ENCODE peak calls at places on chromosome 13, in six cellular contexts. One of them, this sample, is unnamed.

GRCh38 chr13:113029487-113030258 is 60.7 kb downstream of the MCF2L start:
- DNase-seq in H9: peak; percentile 77
- DNase-seq in IMR-90: no peak
- DNase-seq in mesenchymal stem cell: peak; percentile 8
- DNase-seq in mesendoderm: peak; percentile 61
- DNase-seq in H1: no peak
- DNase-seq in this sample: peak; percentile 59

GRCh38 chr13:44819762-44820161 is 169.5 kb downstream of the NUFIP1 start:
- DNase-seq in IMR-90: peak; percentile 88
- DNase-seq in H1: no peak
- DNase-seq in H9: no peak
- DNase-seq in mesenchymal stem cell: peak; percentile 66
- DNase-seq in mesendoderm: no peak
- DNase-seq in this sample: no peak

GRCh38 chr13:101838305-101838835 is 385.9 kb downstream of the ITGBL1 start:
- DNase-seq in H1: no peak
- DNase-seq in mesenchymal stem cell: peak; percentile 22
- DNase-seq in H9: no peak
- DNase-seq in IMR-90: peak; percentile 1
- DNase-seq in mesendoderm: no peak
- DNase-seq in this sample: no peak

GRCh38 chr13:93226065-93226622 is 463 bp upstream of the GPC6 start:
- DNase-seq in H1: no peak
- DNase-seq in IMR-90: no peak
- DNase-seq in H9: no peak
- DNase-seq in mesenchymal stem cell: no peak
- DNase-seq in mesendoderm: peak; percentile 67
- DNase-seq in this sample: peak; percentile 47

GRCh38 chr13:109154546-109154945 is 525.1 kb downstream of the MYO16 start:
- DNase-seq in H9: no peak
- DNase-seq in mesenchymal stem cell: peak; percentile 45
- DNase-seq in IMR-90: no peak
- DNase-seq in H1: no peak
- DNase-seq in mesendoderm: peak; percentile 39
- DNase-seq in this sample: no peak

GRCh38 chr13:38166121-38166520 is 183.5 kb upstream of the UFM1 start:
- DNase-seq in mesenchymal stem cell: peak; percentile 50
- DNase-seq in mesendoderm: no peak
- DNase-seq in IMR-90: no peak
- DNase-seq in H9: no peak
- DNase-seq in H1: no peak
- DNase-seq in this sample: no peak

GRCh38 chr13:25447396-25447795 is 75.6 kb downstream of the ATP8A2 start:
- DNase-seq in IMR-90: no peak
- DNase-seq in mesendoderm: no peak
- DNase-seq in mesenchymal stem cell: no peak
- DNase-seq in H1: no peak
- DNase-seq in H9: no peak
- DNase-seq in this sample: no peak

GRCh38 chr13:19685445-19685844 is 52.0 kb downstream of the MPHOSPH8 start:
- DNase-seq in IMR-90: no peak
- DNase-seq in mesenchymal stem cell: no peak
- DNase-seq in H9: no peak
- DNase-seq in mesendoderm: no peak
- DNase-seq in H1: no peak
- DNase-seq in this sample: no peak

GRCh38 chr13:74206061-74206561 is 71.9 kb upstream of the KLF12 start:
- DNase-seq in mesendoderm: peak; percentile 40
- DNase-seq in IMR-90: peak; percentile 92
- DNase-seq in H9: no peak
- DNase-seq in H1: no peak
- DNase-seq in mesenchymal stem cell: peak; percentile 64
- DNase-seq in this sample: no peak

GRCh38 chr13:44198826-44199225 is 174.8 kb upstream of the SERP2 start:
- DNase-seq in H1: no peak
- DNase-seq in mesendoderm: peak; percentile 14
- DNase-seq in H9: no peak
- DNase-seq in IMR-90: no peak
- DNase-seq in mesenchymal stem cell: no peak
- DNase-seq in this sample: no peak

GRCh38 chr13:77409412-77409811 is 82.5 kb upstream of the MYCBP2 start:
- DNase-seq in H9: no peak
- DNase-seq in H1: peak; percentile 21
- DNase-seq in IMR-90: no peak
- DNase-seq in mesenchymal stem cell: peak; percentile 1
- DNase-seq in mesendoderm: peak; percentile 92
- DNase-seq in this sample: no peak

GRCh38 chr13:29771247-29771646 is 79.2 kb downstream of the UBL3 start:
- DNase-seq in mesendoderm: peak; percentile 35
- DNase-seq in mesenchymal stem cell: peak; percentile 52
- DNase-seq in IMR-90: peak; percentile 49
- DNase-seq in H1: no peak
- DNase-seq in H9: no peak
- DNase-seq in this sample: peak; percentile 21

GRCh38 chr13:101773062-101773461 is 320.6 kb downstream of the ITGBL1 start:
- DNase-seq in H9: no peak
- DNase-seq in H1: no peak
- DNase-seq in IMR-90: no peak
- DNase-seq in mesendoderm: peak; percentile 8
- DNase-seq in mesenchymal stem cell: peak; percentile 4
- DNase-seq in this sample: no peak

GRCh38 chr13:111469916-111470506 is 149.6 kb downstream of the TEX29 start:
- DNase-seq in H1: no peak
- DNase-seq in mesenchymal stem cell: no peak
- DNase-seq in IMR-90: no peak
- DNase-seq in mesendoderm: no peak
- DNase-seq in H9: no peak
- DNase-seq in this sample: no peak

GRCh38 chr13:24648271-24648670 is 31.9 kb upstream of the ATP12A start:
- DNase-seq in mesendoderm: no peak
- DNase-seq in H1: no peak
- DNase-seq in IMR-90: no peak
- DNase-seq in H9: no peak
- DNase-seq in mesenchymal stem cell: no peak
- DNase-seq in this sample: no peak

GRCh38 chr13:41499452-41499851 is 42.1 kb downstream of the RGCC start:
- DNase-seq in IMR-90: no peak
- DNase-seq in H1: no peak
- DNase-seq in mesenchymal stem cell: no peak
- DNase-seq in mesendoderm: no peak
- DNase-seq in H9: no peak
- DNase-seq in this sample: no peak

GRCh38 chr13:41326661-41327060 is 15.6 kb downstream of the NAA16 start:
- DNase-seq in H9: no peak
- DNase-seq in IMR-90: no peak
- DNase-seq in H1: no peak
- DNase-seq in mesenchymal stem cell: no peak
- DNase-seq in mesendoderm: no peak
- DNase-seq in this sample: no peak

GRCh38 chr13:69856331-69856730 is 251.3 kb upstream of the ATXN8OS start:
- DNase-seq in mesendoderm: peak; percentile 86
- DNase-seq in IMR-90: no peak
- DNase-seq in H1: peak; percentile 9
- DNase-seq in H9: no peak
- DNase-seq in mesenchymal stem cell: no peak
- DNase-seq in this sample: peak; percentile 12

GRCh38 chr13:57877596-57877995 is 246.1 kb downstream of the PCDH17 start:
- DNase-seq in IMR-90: no peak
- DNase-seq in H1: no peak
- DNase-seq in mesenchymal stem cell: peak; percentile 24
- DNase-seq in H9: no peak
- DNase-seq in mesendoderm: no peak
- DNase-seq in this sample: no peak

GRCh38 chr13:43815204-43815603 is 28.4 kb upstream of the ENOX1 start:
- DNase-seq in H9: no peak
- DNase-seq in mesendoderm: peak; percentile 64
- DNase-seq in H1: no peak
- DNase-seq in IMR-90: peak; percentile 88
- DNase-seq in mesenchymal stem cell: peak; percentile 95
- DNase-seq in this sample: no peak

GRCh38 chr13:67228909-67229308 is 1.2 kb downstream of the PCDH9 start:
- DNase-seq in mesenchymal stem cell: peak; percentile 33
- DNase-seq in IMR-90: peak; percentile 32
- DNase-seq in mesendoderm: no peak
- DNase-seq in H1: no peak
- DNase-seq in H9: no peak
- DNase-seq in this sample: no peak

GRCh38 chr13:101628900-101629299 is 176.4 kb downstream of the ITGBL1 start:
- DNase-seq in mesendoderm: no peak
- DNase-seq in IMR-90: no peak
- DNase-seq in H9: no peak
- DNase-seq in H1: no peak
- DNase-seq in mesenchymal stem cell: no peak
- DNase-seq in this sample: no peak

GRCh38 chr13:52882803-52883202 is 34.4 kb upstream of the PCDH8 start:
- DNase-seq in mesenchymal stem cell: no peak
- DNase-seq in H1: no peak
- DNase-seq in IMR-90: no peak
- DNase-seq in H9: no peak
- DNase-seq in mesendoderm: no peak
- DNase-seq in this sample: no peak

GRCh38 chr13:102045713-102046112 is 356.1 kb downstream of the FGF14 start:
- DNase-seq in mesenchymal stem cell: no peak
- DNase-seq in H9: no peak
- DNase-seq in mesendoderm: peak; percentile 62
- DNase-seq in IMR-90: no peak
- DNase-seq in H1: no peak
- DNase-seq in this sample: peak; percentile 9

GRCh38 chr13:50366488-50367174 is 351.4 kb downstream of the KCNRG start:
- DNase-seq in H9: no peak
- DNase-seq in mesendoderm: no peak
- DNase-seq in H1: no peak
- DNase-seq in IMR-90: no peak
- DNase-seq in mesenchymal stem cell: no peak
- DNase-seq in this sample: no peak

GRCh38 chr13:110233181-110233641 is 73.7 kb downstream of the COL4A1 start:
- DNase-seq in mesendoderm: no peak
- DNase-seq in H1: no peak
- DNase-seq in IMR-90: peak; percentile 91
- DNase-seq in H9: no peak
- DNase-seq in mesenchymal stem cell: peak; percentile 86
- DNase-seq in this sample: no peak

GRCh38 chr13:44406617-44407016 is 33.0 kb downstream of the SERP2 start:
- DNase-seq in mesenchymal stem cell: no peak
- DNase-seq in mesendoderm: no peak
- DNase-seq in IMR-90: no peak
- DNase-seq in H1: no peak
- DNase-seq in H9: no peak
- DNase-seq in this sample: no peak

GRCh38 chr13:99281811-99282263 is 23.7 kb upstream of the GPR18 start:
- DNase-seq in mesenchymal stem cell: no peak
- DNase-seq in H1: no peak
- DNase-seq in IMR-90: no peak
- DNase-seq in H9: no peak
- DNase-seq in mesendoderm: no peak
- DNase-seq in this sample: no peak

GRCh38 chr13:99870541-99870940 is 101.0 kb downstream of the ZIC5 start:
- DNase-seq in mesendoderm: no peak
- DNase-seq in mesenchymal stem cell: no peak
- DNase-seq in H9: no peak
- DNase-seq in IMR-90: no peak
- DNase-seq in H1: no peak
- DNase-seq in this sample: no peak

GRCh38 chr13:97234742-97235141 is 12.6 kb downstream of the MBNL2 start:
- DNase-seq in H9: no peak
- DNase-seq in mesendoderm: no peak
- DNase-seq in mesenchymal stem cell: no peak
- DNase-seq in IMR-90: no peak
- DNase-seq in H1: no peak
- DNase-seq in this sample: no peak
- H2BK15ac ChIP-seq in H9: no peak overlapping the region
- H2BK15ac ChIP-seq in mesendoderm: no peak overlapping the region
- H2BK15ac ChIP-seq in mesenchymal stem cell: no peak overlapping the region
- H2BK15ac ChIP-seq in IMR-90: no peak overlapping the region
- H2BK15ac ChIP-seq in H1: no peak overlapping the region
- H2BK15ac ChIP-seq in this sample: no peak overlapping the region

DNA sequence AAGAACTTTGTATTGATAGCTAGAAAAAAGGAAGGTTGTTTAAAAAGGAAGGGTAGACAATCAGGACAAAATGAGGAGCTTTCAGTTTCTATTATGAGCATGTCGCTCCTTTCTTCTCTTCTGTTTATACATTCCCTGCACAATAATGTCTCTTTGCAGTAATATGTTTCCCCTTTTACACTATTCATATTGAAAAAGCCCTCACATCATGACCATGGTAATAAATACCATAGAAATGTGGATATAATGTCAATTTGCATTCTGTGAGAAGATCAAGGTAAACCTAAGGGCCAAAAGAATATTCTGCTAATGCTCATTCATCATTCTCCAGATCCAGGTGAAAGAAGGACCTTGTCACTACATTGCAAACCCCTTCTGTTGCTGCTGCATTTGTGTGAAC is 117.5 kb upstream of the SOX21 start:
- DNase-seq in mesenchymal stem cell: no peak
- DNase-seq in IMR-90: no peak
- DNase-seq in H9: no peak
- DNase-seq in mesendoderm: no peak
- DNase-seq in H1: no peak
- DNase-seq in this sample: no peak
- H2BK15ac ChIP-seq in mesenchymal stem cell: no peak overlapping the region
- H2BK15ac ChIP-seq in IMR-90: no peak overlapping the region
- H2BK15ac ChIP-seq in H9: no peak overlapping the region
- H2BK15ac ChIP-seq in mesendoderm: no peak overlapping the region
- H2BK15ac ChIP-seq in H1: no peak overlapping the region
- H2BK15ac ChIP-seq in this sample: no peak overlapping the region

GRCh38 chr13:22256111-22256639 is 585.3 kb downstream of the FGF9 start:
- DNase-seq in H1: no peak
- DNase-seq in H9: no peak
- DNase-seq in IMR-90: no peak
- DNase-seq in mesendoderm: no peak
- DNase-seq in mesenchymal stem cell: no peak
- DNase-seq in this sample: no peak

GRCh38 chr13:22252281-22252830 is 581.5 kb downstream of the FGF9 start:
- DNase-seq in mesenchymal stem cell: no peak
- DNase-seq in mesendoderm: no peak
- DNase-seq in IMR-90: no peak
- DNase-seq in H1: no peak
- DNase-seq in H9: no peak
- DNase-seq in this sample: no peak

GRCh38 chr13:22253107-22253506 is 582.2 kb downstream of the FGF9 start:
- DNase-seq in mesenchymal stem cell: no peak
- DNase-seq in H1: no peak
- DNase-seq in mesendoderm: no peak
- DNase-seq in IMR-90: no peak
- DNase-seq in H9: no peak
- DNase-seq in this sample: no peak
- H2BK15ac ChIP-seq in mesenchymal stem cell: no peak overlapping the region
- H2BK15ac ChIP-seq in H1: no peak overlapping the region
- H2BK15ac ChIP-seq in mesendoderm: no peak overlapping the region
- H2BK15ac ChIP-seq in IMR-90: no peak overlapping the region
- H2BK15ac ChIP-seq in H9: no peak overlapping the region
- H2BK15ac ChIP-seq in this sample: no peak overlapping the region

DNA sequence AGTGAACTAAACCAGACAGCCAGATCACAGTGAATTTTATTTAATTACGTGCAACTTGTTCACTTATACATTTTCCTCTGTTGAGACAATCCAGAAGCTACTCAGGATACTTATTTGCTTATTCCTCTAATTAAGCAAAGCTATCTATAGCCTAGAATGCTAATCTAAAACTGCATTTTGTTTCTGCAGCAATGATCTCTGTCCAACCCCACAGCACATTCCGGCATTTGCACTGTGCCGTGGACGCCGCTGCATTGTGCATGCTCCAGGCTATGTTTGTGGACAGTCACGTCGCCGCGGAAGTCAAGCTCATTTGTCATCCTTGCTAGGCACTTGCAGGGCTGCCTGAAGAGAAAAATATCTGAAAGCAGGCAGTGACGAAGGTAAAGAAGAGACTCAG is 406.9 kb downstream of the RFC3 start:
- DNase-seq in IMR-90: no peak
- DNase-seq in H1: no peak
- DNase-seq in H9: no peak
- DNase-seq in mesenchymal stem cell: no peak
- DNase-seq in mesendoderm: no peak
- DNase-seq in this sample: no peak
- H2BK15ac ChIP-seq in IMR-90: no peak overlapping the region
- H2BK15ac ChIP-seq in H1: no peak overlapping the region
- H2BK15ac ChIP-seq in H9: no peak overlapping the region
- H2BK15ac ChIP-seq in mesenchymal stem cell: no peak overlapping the region
- H2BK15ac ChIP-seq in mesendoderm: no peak overlapping the region
- H2BK15ac ChIP-seq in this sample: no peak overlapping the region